ENCODE peak calls at places on chromosome 11, in five cellular contexts. K, J, B, Y and I are unnamed samples.

GRCh38 chr11:57321996-57322880 is 2.5 kb downstream of the TNKS1BP1 start:
- DNase-seq in K (peak; percentile 95), J (peak; percentile 72), B (peak; percentile 62), Y (peak; percentile 69), I (peak; percentile 98)

GRCh38 chr11:130601141-130601540 is 152.7 kb downstream of the ADAMTS15 start:
- DNase-seq in K (no peak), J (no peak), B (peak; percentile 52), Y (no peak), I (peak; percentile 90)

GRCh38 chr11:7552666-7553065 is 38.9 kb downstream of the PPFIBP2 start:
- DNase-seq in K (no peak), J (no peak), B (no peak), Y (no peak), I (no peak)

GRCh38 chr11:86499723-86500129 is 125.0 kb downstream of the CCDC81 start:
- DNase-seq in K (peak; percentile 56), J (no peak), B (no peak), Y (peak; percentile 73), I (no peak)

GRCh38 chr11:121743285-121743684 is 290.5 kb upstream of the SORL1-AS1 start:
- DNase-seq in K (no peak), J (no peak), B (no peak), Y (no peak), I (no peak)

GRCh38 chr11:38680746-38681145 is 2082.7 kb upstream of the RAG2 start:
- DNase-seq in K (no peak), J (no peak), B (no peak), Y (no peak), I (no peak)

GRCh38 chr11:44112083-44112865 is 16.8 kb downstream of the EXT2 start:
- DNase-seq in K (no peak), J (no peak), B (no peak), Y (no peak), I (peak; percentile 76)

GRCh38 chr11:132898021-132898420 is 634.3 kb downstream of the OPCML start:
- DNase-seq in K (no peak), J (no peak), B (no peak), Y (no peak), I (peak; percentile 73)

GRCh38 chr11:2530131-2530854 is 85.5 kb downstream of the KCNQ1 start:
- DNase-seq in K (no peak), J (no peak), B (no peak), Y (no peak), I (no peak)

GRCh38 chr11:721347-721912 is 15.4 kb downstream of the EPS8L2 start:
- DNase-seq in K (no peak), J (no peak), B (no peak), Y (no peak), I (no peak)

GRCh38 chr11:116742104-116742503 is 30.7 kb downstream of the BUD13 start:
- DNase-seq in K (no peak), J (no peak), B (no peak), Y (no peak), I (peak; percentile 62)

GRCh38 chr11:16587670-16588069 is 150.8 kb upstream of the C11orf58 start:
- DNase-seq in K (no peak), J (no peak), B (no peak), Y (no peak), I (no peak)

GRCh38 chr11:126214446-126215240 is 3.1 kb downstream of the FAM118B start:
- DNase-seq in K (peak; percentile 23), J (no peak), B (no peak), Y (no peak), I (no peak)

GRCh38 chr11:13214276-13214865 is 63.2 kb upstream of the BMAL1 start:
- DNase-seq in K (no peak), J (no peak), B (no peak), Y (no peak), I (no peak)

GRCh38 chr11:7955191-7955590 is 10.1 kb downstream of the NLRP10 start:
- DNase-seq in K (no peak), J (no peak), B (no peak), Y (no peak), I (no peak)

GRCh38 chr11:134340354-134340964 is 8.7 kb downstream of the GLB1L2 start:
- DNase-seq in K (no peak), J (no peak), B (no peak), Y (no peak), I (no peak)

GRCh38 chr11:64856382-64857227 is 12.2 kb upstream of the CDC42BPG start:
- DNase-seq in K (peak; percentile 86), J (no peak), B (no peak), Y (peak; percentile 68), I (peak; percentile 85)

GRCh38 chr11:6443269-6444003 is 2.6 kb upstream of the HPX start:
- DNase-seq in K (peak; percentile 36), J (peak; percentile 76), B (peak; percentile 77), Y (peak; percentile 28), I (peak; percentile 50)

GRCh38 chr11:46380340-46381045 is 976 bp upstream of the MDK start:
- DNase-seq in K (no peak), J (peak; percentile 87), B (peak; percentile 92), Y (peak; percentile 78), I (no peak)

GRCh38 chr11:35105319-35106063 is 33.5 kb upstream of the CD44 start:
- DNase-seq in K (no peak), J (no peak), B (no peak), Y (no peak), I (no peak)

GRCh38 chr11:24623121-24623520 is 126.3 kb downstream of the LUZP2 start:
- DNase-seq in K (no peak), J (no peak), B (no peak), Y (no peak), I (peak; percentile 57)

GRCh38 chr11:109192864-109193263 is 229.1 kb upstream of the C11orf87 start:
- DNase-seq in K (no peak), J (no peak), B (no peak), Y (no peak), I (no peak)

GRCh38 chr11:355581-356458 is 13.5 kb upstream of the B4GALNT4 start:
- DNase-seq in K (peak; percentile 92), J (peak; percentile 89), B (peak; percentile 90), Y (peak; percentile 90), I (peak; percentile 94)

GRCh38 chr11:67332081-67332691 is 21.2 kb downstream of the POLD4 start:
- DNase-seq in K (no peak), J (no peak), B (no peak), Y (no peak), I (peak; percentile 22)

GRCh38 chr11:14275081-14275480 is 83.9 kb downstream of the RRAS2 start:
- DNase-seq in K (no peak), J (no peak), B (no peak), Y (no peak), I (peak; percentile 71)

GRCh38 chr11:100203789-100204188 is 483.3 kb upstream of the ARHGAP42 start:
- DNase-seq in K (no peak), J (no peak), B (no peak), Y (no peak), I (no peak)

GRCh38 chr11:77993902-77994301 is 566 bp downstream of the INTS4 start:
- DNase-seq in K (no peak), J (no peak), B (no peak), Y (no peak), I (no peak)

GRCh38 chr11:33723238-33723881 is 12.9 kb downstream of the CD59 start:
- DNase-seq in K (peak; percentile 94), J (peak; percentile 64), B (no peak), Y (no peak), I (peak; percentile 96)

GRCh38 chr11:80783561-80783960 is 1342.7 kb upstream of the TENM4 start:
- DNase-seq in K (no peak), J (no peak), B (no peak), Y (no peak), I (no peak)

DNA sequence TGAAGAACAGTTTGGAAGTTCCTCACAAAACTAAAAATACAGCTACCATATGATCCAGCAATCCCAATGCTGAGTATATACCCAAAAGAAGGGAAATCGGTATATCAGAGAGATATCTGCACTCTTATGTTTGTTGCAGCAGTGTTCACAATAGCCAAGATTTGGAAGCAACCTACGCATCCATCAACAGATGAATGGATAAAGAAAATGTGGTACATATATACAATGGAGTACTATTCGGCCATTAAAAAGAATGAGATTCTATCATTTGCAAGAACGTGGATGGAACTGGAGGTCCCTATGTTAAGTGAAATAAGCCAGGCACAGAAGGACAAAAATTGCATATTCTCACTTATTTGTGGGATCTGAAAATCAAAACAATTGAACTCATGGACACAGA is 46.5 kb downstream of the XRRA1 start:
- DNase-seq in K (no peak), J (no peak), B (no peak), Y (no peak), I (no peak)
- TF ChIP-seq CEBPB in K (no peak), J (no peak), B (no peak), Y (no peak), I (no peak)

DNA sequence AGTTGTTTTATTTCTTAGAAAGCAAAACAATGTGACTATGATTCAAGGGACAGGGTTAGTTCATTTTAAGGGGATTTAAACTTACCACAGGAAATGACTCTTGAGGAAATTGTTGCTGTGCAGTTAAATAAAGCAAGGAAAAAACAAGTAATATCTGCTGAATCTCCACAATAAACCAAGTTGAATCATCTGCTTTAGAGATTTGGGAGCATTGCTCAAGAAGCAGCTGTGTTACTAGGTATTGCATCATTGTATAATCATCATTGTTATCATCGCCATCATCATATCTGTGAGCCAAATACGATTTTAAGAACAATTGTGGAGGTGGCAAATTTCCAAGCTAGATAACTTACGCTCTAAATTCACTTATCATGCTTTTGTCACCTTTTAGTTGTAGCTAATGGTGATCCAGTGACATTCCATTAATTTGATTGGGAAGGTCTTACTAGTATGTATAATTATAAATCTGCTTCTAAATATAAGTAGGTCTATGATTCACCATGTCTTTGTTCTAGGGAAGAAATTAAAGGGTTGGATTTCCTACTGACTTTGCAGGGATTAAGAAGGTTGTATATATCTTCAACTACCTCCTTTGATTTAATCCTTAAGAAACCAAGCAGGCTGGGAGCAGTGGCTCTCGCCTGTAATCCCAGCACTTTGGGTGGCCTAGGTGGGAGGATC is 19.9 kb downstream of the MMP10 start:
- DNase-seq in K (peak; percentile 55), J (no peak), B (no peak), Y (no peak), I (peak; percentile 98)
- TF ChIP-seq MAFK in K (peak; percentile 18), J (no peak), B (no peak), Y (no peak), I (peak; percentile 79)

GRCh38 chr11:69696749-69697488 is 6.9 kb downstream of the FGF19 start:
- DNase-seq in K (no peak), J (no peak), B (no peak), Y (no peak), I (no peak)

GRCh38 chr11:69692422-69692821 is 11.4 kb downstream of the FGF19 start:
- DNase-seq in K (no peak), J (no peak), B (no peak), Y (no peak), I (no peak)

GRCh38 chr11:69697489-69697843 is 6.4 kb downstream of the FGF19 start:
- DNase-seq in K (no peak), J (no peak), B (no peak), Y (no peak), I (no peak)

GRCh38 chr11:69697861-69698260 is 6.0 kb downstream of the FGF19 start:
- DNase-seq in K (no peak), J (no peak), B (no peak), Y (no peak), I (no peak)

GRCh38 chr11:69694781-69695180 is 9.0 kb downstream of the FGF19 start:
- DNase-seq in K (no peak), J (no peak), B (no peak), Y (no peak), I (no peak)
- TF ChIP-seq CEBPB in K (no peak), J (no peak), B (no peak), Y (no peak), I (no peak)

GRCh38 chr11:27076121-27076589 is 35.5 kb downstream of the BBOX1 start:
- DNase-seq in K (no peak), J (no peak), B (no peak), Y (no peak), I (no peak)
- TF ChIP-seq MAFK in K (no peak), J (no peak), B (no peak), Y (no peak), I (no peak)